ENCODE peak calls at places on chromosomes 2 and 18, in five cellular contexts. L is left ventricle myocardium inferior, G is aorta, M is stomach, C is transverse colon. A is an unnamed sample. For H3K4me1, the result is how much of the 10 kb centered on the place peaks cover.

GRCh38 chr2:173401716-173402326 is 47.1 kb downstream of the CDCA7 start:
- DNase-seq in L (no peak), G (no peak), M (no peak), C (no peak), A (no peak)

GRCh38 chr18:2139676-2140075 is 431.6 kb downstream of the METTL4 start:
- DNase-seq in L (no peak), G (no peak), M (no peak), C (no peak), A (no peak)

GRCh38 chr18:30280861-30281470 is 761.6 kb downstream of the DSC3 start:
- DNase-seq in L (no peak), G (no peak), M (no peak), C (no peak), A (peak)

GRCh38 chr2:46784278-46784677 is 131.3 kb downstream of the MCFD2 start:
- DNase-seq in L (no peak), G (no peak), M (no peak), C (no peak), A (no peak)

GRCh38 chr2:196075196-196075595 is 6.6 kb upstream of the DNAH7 start:
- DNase-seq in L (no peak), G (no peak), M (no peak), C (no peak), A (no peak)

GRCh38 chr2:138421971-138422335 is 79.6 kb upstream of the SPOPL start:
- DNase-seq in L (no peak), G (no peak), M (no peak), C (no peak), A (no peak)

GRCh38 chr18:49898421-49898820 is 85.1 kb upstream of the ACAA2 start:
- DNase-seq in L (peak), G (peak), M (peak), C (peak), A (peak)

GRCh38 chr2:46170011-46170410 is 127.2 kb upstream of the EPAS1 start:
- DNase-seq in L (no peak), G (no peak), M (no peak), C (no peak), A (no peak)

GRCh38 chr2:190578158-190579057 is 43.9 kb upstream of the NEMP2 start:
- DNase-seq in L (no peak), G (no peak), M (peak), C (peak), A (peak)

GRCh38 chr2:240247241-240247867 is 106.9 kb upstream of the OTOS start:
- DNase-seq in L (no peak), G (no peak), M (peak), C (no peak), A (no peak)

GRCh38 chr2:196927318-196928225 is 1.1 kb upstream of the PGAP1 start:
- DNase-seq in L (no peak), G (no peak), M (no peak), C (no peak), A (peak)

GRCh38 chr2:8607591-8607990 is 74.3 kb upstream of the ID2 start:
- DNase-seq in L (no peak), G (no peak), M (no peak), C (no peak), A (no peak)

GRCh38 chr18:12637901-12638633 is 19.8 kb downstream of the SPIRE1 start:
- DNase-seq in L (no peak), G (no peak), M (no peak), C (no peak), A (no peak)

GRCh38 chr2:240946046-240946445 is 39.9 kb downstream of the CROCC2 start:
- DNase-seq in L (no peak), G (no peak), M (peak), C (peak), A (no peak)

GRCh38 chr2:196131384-196131861 is 40.0 kb downstream of the STK17B start:
- DNase-seq in L (no peak), G (peak), M (peak), C (peak), A (peak)

GRCh38 chr2:175010848-175011254 is 5.7 kb upstream of the CHN1 start:
- DNase-seq in L (no peak), G (no peak), M (no peak), C (no peak), A (no peak)

GRCh38 chr2:195555971-195556370 is 101.1 kb upstream of the SLC39A10 start:
- DNase-seq in L (no peak), G (no peak), M (no peak), C (no peak), A (no peak)

GRCh38 chr2:190583507-190584337 is 49.2 kb upstream of the NEMP2 start:
- DNase-seq in L (peak), G (peak), M (no peak), C (no peak), A (no peak)

GRCh38 chr2:5287558-5288334 is 404.4 kb upstream of the SOX11 start:
- DNase-seq in L (no peak), G (no peak), M (no peak), C (no peak), A (no peak)

GRCh38 chr2:156459720-156460119 is 23.5 kb downstream of the GPD2 start:
- DNase-seq in L (no peak), G (no peak), M (peak), C (no peak), A (no peak)

GRCh38 chr2:15691586-15692310 is 100.1 kb downstream of the DDX1 start:
- DNase-seq in L (no peak), G (no peak), M (no peak), C (no peak), A (no peak)

GRCh38 chr2:72214429-72215143 is 66.9 kb upstream of the CYP26B1 start:
- DNase-seq in L (no peak), G (no peak), M (no peak), C (no peak), A (no peak)

GRCh38 chr2:30139131-30139870 is 7.5 kb upstream of the YPEL5 start:
- DNase-seq in L (no peak), G (no peak), M (no peak), C (peak), A (no peak)

GRCh38 chr2:157875720-157876065 is 437 bp downstream of the ACVR1 start:
- DNase-seq in L (peak), G (peak), M (peak), C (peak), A (peak)

DNA sequence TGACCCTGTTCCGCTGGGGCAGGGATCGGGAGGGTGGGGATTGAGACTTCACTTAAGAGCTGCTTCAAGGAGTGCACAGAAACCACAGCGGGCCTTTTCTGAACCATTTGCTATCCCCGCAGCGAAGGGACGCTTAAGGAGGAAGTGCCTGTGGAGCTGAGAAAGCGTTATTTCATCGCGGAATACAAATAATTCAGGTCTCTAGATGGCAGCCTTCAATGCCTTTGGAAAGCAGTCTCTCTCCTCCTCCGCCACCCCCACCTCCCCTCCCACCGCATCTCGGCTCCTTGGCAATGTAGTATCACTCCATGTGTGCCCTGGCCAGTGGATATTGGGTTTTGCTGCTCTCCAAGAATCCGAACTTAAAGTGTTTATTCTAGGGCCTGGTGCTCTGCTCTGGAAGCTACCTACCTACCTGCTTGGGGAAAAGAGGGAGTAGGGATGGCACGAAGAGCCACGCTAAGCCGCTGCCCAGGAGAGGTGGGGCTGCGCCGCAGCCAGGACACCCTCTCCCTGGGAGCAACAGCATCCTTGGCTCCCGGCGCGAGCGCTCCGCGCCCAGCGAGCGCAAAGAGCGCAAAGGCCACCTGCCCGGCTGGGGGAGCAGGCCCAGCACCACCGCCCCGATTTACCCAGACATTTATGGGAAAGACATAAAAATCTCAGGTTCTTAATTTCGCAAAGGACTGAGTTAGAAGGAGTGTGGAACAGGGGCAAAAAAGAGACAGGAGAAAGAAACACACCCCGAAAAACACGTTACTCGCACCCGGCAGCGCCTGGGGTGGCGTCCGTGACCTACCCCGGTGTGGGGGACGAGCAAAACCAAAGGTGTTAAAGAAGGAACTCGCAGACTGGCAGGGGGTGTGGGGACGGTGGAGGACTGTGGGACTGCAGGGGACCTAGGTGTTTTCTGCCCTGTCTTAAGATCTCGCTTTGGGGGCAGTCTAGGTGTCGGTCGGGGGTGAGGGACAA is 1.1 kb downstream of the SPHKAP start:
- DNase-seq in L (peak), G (no peak), M (no peak), C (no peak), A (no peak)
- H3K4me1 ChIP-seq in L (under half), G (under half), M (under half), C (under half), A (under half)

GRCh38 chr2:26298638-26299393 is 47.1 kb upstream of the SELENOI start:
- DNase-seq in L (no peak), G (peak), M (peak), C (peak), A (peak)

GRCh38 chr2:26297061-26297460 is 48.9 kb upstream of the SELENOI start:
- DNase-seq in L (no peak), G (no peak), M (no peak), C (no peak), A (no peak)

GRCh38 chr2:26299488-26300092 is 46.4 kb upstream of the SELENOI start:
- DNase-seq in L (no peak), G (no peak), M (peak), C (peak), A (no peak)

GRCh38 chr2:26300234-26300641 is 45.7 kb upstream of the SELENOI start:
- DNase-seq in L (no peak), G (no peak), M (peak), C (peak), A (peak)

DNA sequence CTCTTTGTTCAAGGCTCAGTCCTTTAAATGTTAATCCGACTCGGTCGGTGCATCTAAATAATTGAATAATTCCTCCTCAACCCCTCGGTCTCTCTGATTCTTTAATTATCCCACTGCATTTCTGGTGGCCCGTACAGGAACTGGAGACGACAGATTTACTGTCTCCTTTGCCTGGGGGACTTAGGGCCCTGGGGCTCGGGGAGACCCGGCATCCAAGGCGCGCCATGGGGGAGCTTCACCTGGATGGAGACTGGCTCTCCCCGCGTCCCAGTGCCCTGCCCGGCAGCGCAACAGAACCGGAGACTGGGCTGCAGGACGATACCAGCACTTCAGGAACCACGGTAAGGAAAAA is 47.7 kb upstream of the SELENOI start:
- DNase-seq in L (no peak), G (no peak), M (no peak), C (no peak), A (no peak)
- H3K4me3 ChIP-seq in L (peak), G (peak), M (peak), C (peak), A (peak)

DNA sequence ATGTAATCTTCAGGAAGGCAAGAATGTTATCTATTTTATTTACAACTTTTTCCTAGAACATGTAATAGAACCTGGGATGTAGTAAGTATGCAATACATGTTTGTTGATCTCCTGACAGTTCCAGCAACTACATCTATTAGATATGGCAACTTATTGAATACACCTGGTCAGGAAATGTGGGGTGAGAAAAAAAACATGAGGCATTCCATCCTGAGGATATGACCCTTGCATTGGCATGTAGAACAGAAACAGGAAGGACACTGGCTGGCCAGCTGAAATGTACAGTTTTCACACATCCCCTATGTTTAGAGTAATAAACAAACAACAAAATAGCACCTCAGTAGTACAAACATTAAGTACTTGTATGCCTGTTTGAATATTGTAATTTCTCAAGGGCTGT is 272.6 kb upstream of the NT5C1B start:
- DNase-seq in L (no peak), G (no peak), M (no peak), C (no peak), A (no peak)
- H3K4me1 ChIP-seq in L (under half), G (under half), M (under half), C (under half), A (under half)

GRCh38 chr2:25314514-25315315 is 27.0 kb downstream of the DNMT3A start:
- DNase-seq in L (peak), G (peak), M (peak), C (peak), A (peak)
- H3K4me3 ChIP-seq in L (peak), G (no peak), M (no peak), C (no peak), A (no peak)